ENCODE peak calls at places on chromosomes 16 and 17, in five cellular contexts. H, J, D, P and G are unnamed samples.

GRCh38 chr17:64491995-64492394 is 4.9 kb downstream of the POLG2 start:
- DNase-seq in H (no peak), J (no peak), D (peak), P (no peak), G (no peak)

GRCh38 chr17:28967240-28968135 is 16.2 kb upstream of the PHF12 start:
- DNase-seq in D (no peak), H (no peak), J (no peak), P (no peak), G (no peak)

GRCh38 chr17:36608794-36609497 is 7.6 kb downstream of the MRM1 start:
- DNase-seq in P (peak), D (peak), J (no peak), H (peak), G (no peak)

GRCh38 chr17:45861185-45861584 is 16.5 kb downstream of the SPPL2C start:
- DNase-seq in D (no peak), J (no peak), H (no peak), P (no peak), G (no peak)

GRCh38 chr17:82357394-82357793 is 1.7 kb upstream of the TEX19 start:
- DNase-seq in P (no peak), J (no peak), D (no peak), H (no peak), G (no peak)

GRCh38 chr17:49365667-49366066 is 3.6 kb upstream of the ZNF652 start:
- DNase-seq in P (no peak), H (peak), J (no peak), D (peak), G (no peak)

GRCh38 chr17:37111329-37111728 is 162.6 kb downstream of the AATF start:
- DNase-seq in P (no peak), J (no peak), D (no peak), H (no peak), G (no peak)

GRCh38 chr16:14140916-14141315 is 69.8 kb downstream of the MRTFB start:
- DNase-seq in D (no peak), P (no peak), H (no peak), J (no peak), G (no peak)

GRCh38 chr16:80231118-80231515 is 309.7 kb upstream of the DYNLRB2 start:
- DNase-seq in H (no peak), J (no peak), D (peak), P (no peak), G (no peak)

GRCh38 chr16:67404740-67405226 is 11.5 kb upstream of the TPPP3 start:
- DNase-seq in P (no peak), J (no peak), D (peak), H (no peak), G (no peak)

GRCh38 chr17:2929881-2930533 is 133.4 kb downstream of the OR1D5 start:
- DNase-seq in J (no peak), D (peak), H (peak), P (no peak), G (peak)

GRCh38 chr16:23202166-23202565 is 19.6 kb downstream of the SCNN1G start:
- DNase-seq in D (no peak), J (no peak), P (no peak), H (no peak), G (no peak)

GRCh38 chr17:80645706-80646325 is 101.2 kb downstream of the RPTOR start:
- DNase-seq in J (no peak), P (no peak), H (no peak), D (no peak), G (no peak)

GRCh38 chr17:41802961-41803682 is 8.6 kb downstream of the P3H4 start:
- DNase-seq in H (no peak), D (no peak), J (no peak), P (no peak), G (no peak)

GRCh38 chr17:62179525-62180161 is 114.6 kb upstream of the MED13 start:
- DNase-seq in H (no peak), P (no peak), J (no peak), D (peak), G (no peak)

GRCh38 chr17:80836971-80837481 is 154.6 kb upstream of the CHMP6 start:
- DNase-seq in P (no peak), J (no peak), D (no peak), H (no peak), G (no peak)

GRCh38 chr16:4200000-4200780 is 41.7 kb downstream of the SRL start:
- DNase-seq in J (peak), P (peak), D (peak), H (peak), G (peak)

GRCh38 chr16:4081577-4082021 is 34.6 kb downstream of the ADCY9 start:
- DNase-seq in D (no peak), H (no peak), J (no peak), P (peak), G (no peak)

GRCh38 chr17:63358111-63358839 is 87.8 kb downstream of the CYB561 start:
- DNase-seq in D (peak), P (no peak), J (no peak), H (no peak), G (no peak)

GRCh38 chr17:15914400-15915165 is 30.3 kb upstream of the ADORA2B start:
- DNase-seq in P (no peak), H (no peak), D (peak), J (no peak), G (no peak)

GRCh38 chr16:8863594-8864424 is 5.0 kb downstream of the CARHSP1 start:
- DNase-seq in H (peak), D (peak), P (no peak), J (no peak), G (no peak)

GRCh38 chr17:41302981-41303380 is 330 bp upstream of the KRTAP29-1 start:
- DNase-seq in P (no peak), D (no peak), J (no peak), H (no peak), G (no peak)

GRCh38 chr17:48596735-48597491 is 3.3 kb upstream of the HOXB5 start:
- DNase-seq in H (no peak), D (no peak), P (no peak), J (no peak), G (no peak)

GRCh38 chr16:49274936-49275730 is 6.5 kb downstream of the CBLN1 start:
- DNase-seq in J (no peak), D (no peak), P (no peak), H (no peak), G (no peak)

GRCh38 chr16:64346080-64346479 is 775.8 kb downstream of the CDH11 start:
- DNase-seq in J (no peak), P (no peak), D (no peak), H (no peak), G (no peak)

GRCh38 chr16:354286-354881 is 1.9 kb upstream of the AXIN1 start:
- DNase-seq in D (peak), J (no peak), P (no peak), H (no peak), G (no peak)

GRCh38 chr16:351804-352520 is 561 bp downstream of the AXIN1 start:
- DNase-seq in D (no peak), H (peak), P (no peak), J (no peak), G (no peak)

GRCh38 chr16:354971-355441 is 2.5 kb upstream of the AXIN1 start:
- DNase-seq in P (no peak), H (no peak), J (no peak), D (no peak), G (no peak)

GRCh38 chr16:353404-354285 is 1.1 kb upstream of the AXIN1 start:
- DNase-seq in H (no peak), P (no peak), D (peak), J (no peak), G (no peak)

DNA sequence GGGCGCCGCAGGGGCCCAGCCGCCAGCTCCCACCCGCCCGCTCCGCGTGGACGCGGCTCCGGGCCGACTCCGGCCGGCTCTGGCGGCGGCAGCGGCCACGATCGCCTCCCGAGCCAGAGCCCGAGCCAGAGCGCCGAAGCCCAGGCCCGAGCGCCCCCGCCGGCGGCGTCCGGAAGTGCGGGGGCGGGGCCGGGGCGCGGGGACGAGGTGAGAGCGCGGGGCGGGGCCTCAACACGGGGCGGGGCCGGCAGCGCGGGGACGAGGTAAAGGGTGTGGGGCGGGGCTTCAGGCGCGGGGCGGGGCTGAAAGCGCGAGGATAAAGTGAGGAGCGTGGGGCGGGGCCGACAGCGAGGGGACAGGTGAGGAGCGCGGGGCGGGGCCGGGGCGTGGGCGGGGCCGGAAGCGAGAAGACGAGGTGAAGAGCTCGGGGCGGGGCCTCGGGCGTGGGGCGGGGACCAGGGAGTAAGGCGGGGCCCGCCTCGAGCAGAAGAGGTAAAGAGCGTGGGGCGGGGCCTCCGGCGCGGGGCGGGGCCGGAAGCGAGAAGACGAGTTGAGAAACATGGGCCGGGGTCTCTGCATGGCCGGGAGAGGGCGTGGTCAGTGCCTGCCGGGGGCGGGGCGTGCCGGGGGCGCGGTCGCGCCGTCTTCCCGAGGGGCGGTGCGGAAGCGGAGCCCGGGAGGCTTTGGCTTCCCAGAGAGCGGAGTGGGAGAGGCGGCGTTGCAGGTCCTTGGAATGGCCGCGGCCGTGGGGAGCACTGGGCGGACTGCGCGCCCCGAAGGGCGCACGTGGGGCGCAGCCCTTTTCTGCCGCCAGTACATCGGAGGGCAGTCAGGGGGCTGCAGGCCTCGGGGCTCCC is at the start of gene AXIN1:
- DNase-seq in P (peak), H (peak), J (peak), D (peak), G (peak)
- TF ChIP-seq CTCF in P (peak), H (peak), J (peak), D (peak), G (peak)

GRCh38 chr17:73566905-73567782 is 77.1 kb downstream of the SDK2 start:
- DNase-seq in D (no peak), P (no peak), H (no peak), J (no peak), G (no peak)
- TF ChIP-seq CTCF in D (no peak), P (no peak), H (no peak), J (no peak), G (no peak)

GRCh38 chr17:57735230-57735629 is 9.9 kb downstream of the CCDC182 start:
- DNase-seq in D (no peak), P (no peak), J (no peak), H (no peak), G (no peak)

GRCh38 chr17:57740225-57740528 is 4.9 kb downstream of the CCDC182 start:
- DNase-seq in J (no peak), P (no peak), D (no peak), H (no peak), G (no peak)

GRCh38 chr17:57737450-57737849 is 7.6 kb downstream of the CCDC182 start:
- DNase-seq in P (no peak), D (no peak), J (no peak), H (no peak), G (no peak)

GRCh38 chr17:57735707-57736106 is 9.4 kb downstream of the CCDC182 start:
- DNase-seq in P (no peak), H (no peak), J (no peak), D (no peak), G (no peak)

GRCh38 chr17:57739402-57740224 is 5.5 kb downstream of the CCDC182 start:
- DNase-seq in H (peak), P (no peak), J (no peak), D (peak), G (peak)
- TF ChIP-seq CTCF in H (peak), P (peak), J (no peak), D (peak), G (peak)

DNA sequence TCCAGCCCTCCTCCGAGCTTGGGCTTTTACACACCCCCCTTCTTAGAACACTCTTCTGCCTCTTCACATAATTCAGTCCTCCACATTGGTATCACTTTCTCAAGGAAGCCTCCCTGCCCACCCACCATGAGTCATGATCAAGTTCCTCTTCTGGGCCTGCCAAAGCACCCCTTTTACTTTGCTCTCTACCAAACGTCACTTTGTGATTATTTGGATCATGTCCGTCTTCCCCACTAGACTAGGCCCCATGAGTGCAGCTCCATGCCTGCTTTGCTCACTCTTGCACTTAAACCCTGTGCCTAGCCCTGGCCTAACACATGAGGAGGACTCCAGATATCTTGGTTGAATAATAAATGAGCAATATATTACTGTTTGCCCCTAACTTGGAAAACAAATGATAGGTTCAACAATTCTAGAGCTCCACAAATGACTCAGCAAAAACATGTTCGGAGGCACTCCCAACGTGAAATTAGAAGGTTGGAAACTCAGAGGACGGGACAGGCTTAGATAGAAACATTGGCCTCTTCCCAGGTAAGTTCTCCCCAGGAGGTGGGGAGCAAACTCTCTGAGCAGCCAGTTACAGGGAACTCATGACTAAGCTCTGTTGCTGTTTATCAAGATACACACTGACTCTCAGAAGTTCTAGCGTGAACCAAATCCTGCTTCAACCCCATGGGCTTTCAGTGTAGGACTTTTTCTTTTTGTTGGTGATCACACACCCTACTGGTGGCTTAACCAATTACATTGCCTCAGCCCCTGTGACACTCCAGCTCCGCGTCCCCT is 28.3 kb downstream of the G6PC1 start:
- DNase-seq in D (peak), J (peak), P (peak), H (peak), G (no peak)
- TF ChIP-seq CTCF in D (peak), J (peak), P (peak), H (peak), G (peak)

DNA sequence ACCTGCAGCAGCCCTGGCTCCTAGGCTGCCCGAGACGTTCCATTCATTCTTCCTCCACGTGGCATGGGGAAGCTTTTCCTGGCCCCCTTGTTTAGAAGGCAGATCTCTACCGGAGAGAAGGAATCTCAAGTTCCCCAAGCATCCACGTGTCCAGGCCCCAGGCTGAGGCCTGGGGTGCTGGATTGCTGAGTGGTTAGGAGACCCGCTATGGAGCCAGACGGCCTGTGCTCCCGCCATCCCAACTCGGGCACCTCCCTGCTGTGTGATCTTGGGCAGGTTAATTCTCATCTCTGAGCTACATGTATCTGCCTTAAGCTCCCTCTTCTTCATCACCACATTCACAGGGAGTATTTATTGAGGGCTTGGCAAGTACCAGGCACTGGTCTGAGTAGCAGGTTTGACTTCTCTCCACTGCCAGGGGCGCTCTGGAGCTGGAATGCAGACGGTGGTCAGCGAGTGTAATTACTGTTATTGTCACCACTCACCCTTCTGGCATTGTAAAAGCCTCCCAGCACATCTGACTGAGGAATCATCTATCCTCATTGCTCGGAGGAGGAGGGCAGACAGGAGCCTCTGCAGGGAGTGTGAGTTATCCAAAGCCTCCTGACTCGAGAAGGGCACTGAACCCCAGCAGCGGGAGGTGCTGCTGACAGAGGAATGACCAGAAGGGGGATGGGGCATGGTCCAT is 1.1 kb upstream of the ADGRG1 start:
- DNase-seq in D (peak), P (no peak), H (peak), J (no peak), G (no peak)
- TF ChIP-seq CTCF in D (no peak), P (no peak), H (peak), J (no peak), G (no peak)

GRCh38 chr16:10911267-10911666 is 31.0 kb downstream of the DEXI start:
- DNase-seq in J (no peak), D (no peak), H (no peak), P (no peak), G (no peak)
- TF ChIP-seq CTCF in J (no peak), D (no peak), H (no peak), P (no peak), G (no peak)

GRCh38 chr16:53486230-53486629 is 16.8 kb downstream of the AKTIP start:
- DNase-seq in J (no peak), D (no peak), P (no peak), H (no peak), G (no peak)

GRCh38 chr16:53484542-53484941 is 18.5 kb downstream of the AKTIP start:
- DNase-seq in J (no peak), D (no peak), H (no peak), P (no peak), G (no peak)

GRCh38 chr16:53492499-53492898 is 10.5 kb downstream of the AKTIP start:
- DNase-seq in D (no peak), J (no peak), P (no peak), H (no peak), G (no peak)

GRCh38 chr16:53495325-53495724 is 7.7 kb downstream of the AKTIP start:
- DNase-seq in P (no peak), J (no peak), H (no peak), D (no peak), G (no peak)

DNA sequence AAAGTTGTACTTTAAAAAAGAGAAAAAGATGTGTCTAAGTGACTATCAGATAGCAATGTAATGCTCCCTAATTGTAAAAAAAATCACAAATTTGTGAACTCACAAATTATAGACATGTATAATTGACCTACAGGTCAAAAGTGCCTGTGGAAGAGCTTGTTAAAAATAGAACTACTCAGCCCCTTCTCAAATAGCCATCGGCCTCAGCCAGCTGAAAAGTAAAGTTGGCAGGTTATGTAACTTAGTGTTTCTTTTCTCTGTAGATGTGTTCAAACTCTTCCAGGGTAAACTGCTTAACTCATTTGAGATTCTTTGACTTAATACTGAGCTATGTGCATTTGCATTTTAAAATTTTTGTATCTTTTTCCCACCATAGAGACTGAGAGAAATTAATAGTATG is 13.3 kb downstream of the AKTIP start:
- DNase-seq in D (no peak), H (peak), J (no peak), P (no peak), G (no peak)
- TF ChIP-seq CTCF in D (no peak), H (no peak), J (no peak), P (no peak), G (no peak)